ENCODE peak calls at places on chromosomes 11 and 22, in ten cellular contexts. P is cardiac fibroblast; F is sigmoid colon; D is activated CD8-positive, alpha-beta T cell treated with anti-CD3 and anti-CD28 coated beads for 36 hours; M is fibroblast of lung; N is thoracic aorta; L is left lung; C is heart right ventricle; H is CD8-positive, alpha-beta T cell; G is mammary epithelial cell. T is an unnamed sample.

GRCh38 chr11:132126973-132127900 is 756.8 kb downstream of the NTM start:
- DNase-seq in P (peak; percentile 97), F (peak; percentile 71), D (peak; percentile 23), M (peak; percentile 88), N (no peak), L (no peak), C (no peak), H (no peak), G (peak; percentile 67), T (no peak)

GRCh38 chr22:29480512-29481264 is 670 bp downstream of the NEFH start:
- DNase-seq in P (peak; percentile 12), F (no peak), D (peak; percentile 65), M (peak; percentile 60), N (no peak), L (no peak), C (peak; percentile 27), H (no peak), G (peak; percentile 42), T (no peak)

GRCh38 chr11:7605544-7605943 is 67.8 kb downstream of the CYB5R2 start:
- DNase-seq in P (peak; percentile 56), F (no peak), D (no peak), M (peak; percentile 79), N (no peak), L (no peak), C (no peak), H (no peak), G (no peak), T (no peak)

GRCh38 chr11:81495699-81496292 is 1237.9 kb downstream of the FAM181B start:
- DNase-seq in P (no peak), F (no peak), D (no peak), M (no peak), N (no peak), L (no peak), C (no peak), H (no peak), G (no peak), T (no peak)

GRCh38 chr11:126893796-126894195 is 106.8 kb downstream of the KIRREL3 start:
- DNase-seq in P (no peak), F (no peak), D (peak; percentile 15), M (peak; percentile 25), N (no peak), L (no peak), C (no peak), H (no peak), G (no peak), T (no peak)

GRCh38 chr11:130726234-130726559 is 190.1 kb downstream of the SNX19 start:
- DNase-seq in P (peak; percentile 47), F (peak; percentile 77), D (no peak), M (peak; percentile 87), N (no peak), L (peak; percentile 51), C (peak; percentile 48), H (no peak), G (no peak), T (no peak)

GRCh38 chr22:20552913-20553401 is 45.5 kb downstream of the MED15 start:
- DNase-seq in P (peak; percentile 78), F (peak; percentile 67), D (no peak), M (no peak), N (no peak), L (no peak), C (no peak), H (no peak), G (no peak), T (no peak)

GRCh38 chr11:105960252-105961245 is 61.5 kb downstream of the MSANTD4 start:
- DNase-seq in P (no peak), F (no peak), D (no peak), M (no peak), N (no peak), L (no peak), C (no peak), H (no peak), G (no peak), T (no peak)

GRCh38 chr11:119249671-119250010 is 43.5 kb downstream of the CBL start:
- DNase-seq in P (no peak), F (no peak), D (no peak), M (peak; percentile 30), N (no peak), L (no peak), C (no peak), H (no peak), G (no peak), T (no peak)

GRCh38 chr11:103582351-103582909 is 454.0 kb upstream of the DDI1 start:
- DNase-seq in P (peak; percentile 31), F (no peak), D (no peak), M (no peak), N (no peak), L (no peak), C (no peak), H (no peak), G (peak; percentile 4), T (no peak)

GRCh38 chr11:69398529-69399492 is 82.7 kb upstream of the LINC01488 start:
- DNase-seq in P (no peak), F (peak; percentile 60), D (no peak), M (peak; percentile 72), N (no peak), L (peak; percentile 29), C (no peak), H (no peak), G (peak; percentile 89), T (no peak)

GRCh38 chr11:100849914-100850235 is 162.8 kb downstream of the ARHGAP42 start:
- DNase-seq in P (peak; percentile 41), F (no peak), D (no peak), M (peak; percentile 13), N (no peak), L (no peak), C (no peak), H (no peak), G (no peak), T (no peak)

GRCh38 chr11:65606876-65607613 is 7.0 kb downstream of the MAP3K11 start:
- DNase-seq in P (peak; percentile 91), F (peak; percentile 99), D (no peak), M (peak; percentile 97), N (peak; percentile 85), L (peak; percentile 90), C (peak; percentile 93), H (no peak), G (peak; percentile 43), T (no peak)

GRCh38 chr11:133903056-133903455 is 53.7 kb downstream of the IGSF9B start:
- DNase-seq in P (no peak), F (peak; percentile 18), D (no peak), M (no peak), N (no peak), L (no peak), C (no peak), H (no peak), G (no peak), T (peak; percentile 9)

GRCh38 chr11:31236052-31236652 is 133.4 kb downstream of the DCDC1 start:
- DNase-seq in P (peak; percentile 28), F (no peak), D (no peak), M (peak; percentile 7), N (no peak), L (no peak), C (no peak), H (no peak), G (peak; percentile 9), T (no peak)
- TF ChIP-seq CTCF in P (peak; percentile 39), F (no peak), D (peak; percentile 39), M (no peak), N (no peak), L (no peak), C (peak; percentile 54), H (peak; percentile 27), G (peak; percentile 51), T (peak; percentile 62)

GRCh38 chr11:102109896-102110760 is at the start of gene YAP1:
- DNase-seq in P (peak; percentile 93), F (peak; percentile 94), D (peak; percentile 65), M (peak; percentile 97), N (peak; percentile 31), L (peak; percentile 85), C (peak; percentile 91), H (peak; percentile 75), G (peak; percentile 95), T (peak; percentile 84)
- TF ChIP-seq CTCF in P (peak; percentile 6), F (no peak), D (no peak), M (no peak), N (no peak), L (no peak), C (peak; percentile 3), H (no peak), G (no peak), T (no peak)

GRCh38 chr22:45311033-45311531 is 1.3 kb downstream of the FAM118A start:
- DNase-seq in P (no peak), F (no peak), D (no peak), M (no peak), N (no peak), L (no peak), C (no peak), H (no peak), G (no peak), T (no peak)

GRCh38 chr22:45308624-45309421 is 911 bp upstream of the FAM118A start:
- DNase-seq in P (no peak), F (no peak), D (peak; percentile 64), M (no peak), N (no peak), L (no peak), C (no peak), H (no peak), G (no peak), T (no peak)

GRCh38 chr22:45312415-45312814 is 2.7 kb downstream of the FAM118A start:
- DNase-seq in P (no peak), F (no peak), D (no peak), M (no peak), N (no peak), L (no peak), C (no peak), H (no peak), G (no peak), T (no peak)

GRCh38 chr22:45310331-45311032 is 748 bp downstream of the FAM118A start:
- DNase-seq in P (peak; percentile 9), F (peak; percentile 76), D (peak; percentile 42), M (no peak), N (no peak), L (no peak), C (no peak), H (no peak), G (no peak), T (no peak)

DNA sequence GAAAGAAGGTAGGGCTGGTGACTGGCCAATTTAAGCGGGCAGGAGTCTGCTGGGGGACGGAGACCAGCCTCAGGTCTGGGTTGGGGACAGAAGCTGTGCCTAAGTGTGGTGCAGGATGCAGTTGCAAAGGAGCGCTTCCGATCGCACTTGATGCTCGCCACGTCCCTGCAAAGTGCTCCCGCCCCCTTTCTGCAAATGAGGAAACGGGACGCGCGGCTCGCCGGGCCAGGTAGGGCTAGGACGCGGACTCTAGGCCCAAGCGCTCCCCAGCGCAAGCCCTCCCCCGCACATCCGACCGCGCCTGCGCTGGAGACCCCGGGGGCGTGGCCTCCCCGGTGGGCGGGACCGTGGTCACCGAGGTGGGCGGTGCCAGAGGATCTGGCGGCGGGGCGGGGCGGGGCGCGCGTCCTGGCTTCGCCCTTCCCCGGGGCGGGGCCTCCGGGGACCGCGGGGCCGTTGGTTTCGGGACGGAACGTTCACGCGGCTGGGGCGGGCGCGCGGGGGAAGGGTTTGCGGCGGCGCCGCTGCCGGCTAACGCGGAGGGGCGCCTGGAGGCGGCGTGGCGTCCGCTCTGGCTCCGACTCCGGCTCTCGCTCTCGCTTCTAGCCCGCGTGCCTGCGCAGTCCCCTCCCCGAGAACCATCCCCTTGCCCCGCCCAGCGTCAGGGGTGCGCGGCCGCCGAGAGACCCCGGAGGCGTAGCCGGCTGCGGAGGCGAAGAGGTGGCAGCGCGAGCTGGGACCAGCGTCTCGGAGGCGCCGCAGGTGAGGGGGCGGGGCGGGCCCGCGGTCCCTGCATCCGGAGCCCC is at the start of gene FAM118A:
- DNase-seq in P (peak; percentile 91), F (peak; percentile 96), D (peak; percentile 92), M (peak; percentile 82), N (peak; percentile 45), L (peak; percentile 93), C (peak; percentile 96), H (peak; percentile 100), G (peak; percentile 94), T (peak; percentile 84)
- TF ChIP-seq CTCF in P (no peak), F (no peak), D (no peak), M (no peak), N (peak; percentile 23), L (peak; percentile 26), C (peak; percentile 24), H (no peak), G (no peak), T (no peak)

GRCh38 chr11:76279651-76280050 is 73.3 kb upstream of the WNT11 start:
- DNase-seq in P (no peak), F (no peak), D (no peak), M (no peak), N (no peak), L (no peak), C (no peak), H (no peak), G (no peak), T (no peak)
- TF ChIP-seq CTCF in P (no peak), F (no peak), D (no peak), M (no peak), N (no peak), L (no peak), C (no peak), H (no peak), G (no peak), T (no peak)

T was measured in RWPE2.